ENCODE peak calls at places on chromosomes 11 and 22, in six cellular contexts. G, D, H, Y, N and K are unnamed samples. For H3K9me3 and H3K4me1, the result is how much of the 10 kb centered on the place peaks cover.

GRCh38 chr11:124823512-124824376 is 23.5 kb upstream of the MSANTD2 start:
- DNase-seq in G (no peak), D (peak), H (no peak), Y (no peak), N (no peak), K (no peak)

GRCh38 chr11:41879186-41879738 is 419.8 kb upstream of the LRRC4C start:
- DNase-seq in G (no peak), D (no peak), H (no peak), Y (no peak), N (no peak), K (no peak)

GRCh38 chr11:72493426-72494108 is 59.2 kb upstream of the CLPB start:
- DNase-seq in G (no peak), D (no peak), H (no peak), Y (no peak), N (no peak), K (no peak)

GRCh38 chr22:20211997-20212753 is 55.9 kb downstream of the RTN4R start:
- DNase-seq in G (no peak), D (peak), H (peak), Y (peak), N (peak), K (no peak)

GRCh38 chr11:128527046-128527445 is 60.3 kb downstream of the ETS1 start:
- DNase-seq in G (no peak), D (no peak), H (no peak), Y (no peak), N (no peak), K (no peak)

GRCh38 chr11:94504689-94505293 is 7.5 kb upstream of the C11orf97 start:
- DNase-seq in G (no peak), D (peak), H (peak), Y (peak), N (no peak), K (no peak)

GRCh38 chr11:6353367-6353987 is 33.2 kb upstream of the CAVIN3 start:
- DNase-seq in G (no peak), D (peak), H (peak), Y (peak), N (peak), K (no peak)

GRCh38 chr11:19924321-19925115 is 211.9 kb downstream of the NAV2 start:
- DNase-seq in G (no peak), D (no peak), H (no peak), Y (no peak), N (no peak), K (no peak)

GRCh38 chr22:36564422-36565151 is 35.6 kb upstream of the EIF3D start:
- DNase-seq in G (no peak), D (no peak), H (no peak), Y (no peak), N (no peak), K (no peak)

GRCh38 chr22:28072066-28072465 is 153.0 kb upstream of the PITPNB start:
- DNase-seq in G (no peak), D (no peak), H (peak), Y (no peak), N (no peak), K (no peak)

GRCh38 chr11:120854988-120855387 is 168.9 kb upstream of the TBCEL start:
- DNase-seq in G (no peak), D (no peak), H (no peak), Y (no peak), N (no peak), K (no peak)

GRCh38 chr22:29167032-29167911 is 38.4 kb upstream of the EMID1 start:
- DNase-seq in G (no peak), D (no peak), H (no peak), Y (no peak), N (no peak), K (no peak)

GRCh38 chr22:25067851-25068421 is 115.4 kb downstream of the KIAA1671 start:
- DNase-seq in G (no peak), D (peak), H (no peak), Y (peak), N (no peak), K (peak)

GRCh38 chr11:125638315-125638714 is 13.4 kb downstream of the CHEK1 start:
- DNase-seq in G (no peak), D (peak), H (no peak), Y (no peak), N (no peak), K (no peak)

GRCh38 chr11:36010010-36010740 is 66.3 kb downstream of the LDLRAD3 start:
- DNase-seq in G (no peak), D (no peak), H (peak), Y (no peak), N (no peak), K (no peak)

GRCh38 chr11:45402049-45402630 is 116.0 kb upstream of the SYT13 start:
- DNase-seq in G (no peak), D (no peak), H (no peak), Y (no peak), N (no peak), K (no peak)

GRCh38 chr11:87239001-87239400 is 201.3 kb downstream of the TMEM135 start:
- DNase-seq in G (no peak), D (no peak), H (no peak), Y (no peak), N (no peak), K (no peak)

GRCh38 chr11:93329936-93330445 is 551 bp upstream of the DEUP1 start:
- DNase-seq in G (no peak), D (no peak), H (no peak), Y (peak), N (no peak), K (no peak)

GRCh38 chr11:73426184-73426845 is 50.1 kb downstream of the RELT start:
- DNase-seq in G (no peak), D (no peak), H (peak), Y (no peak), N (no peak), K (no peak)

GRCh38 chr11:96237759-96238158 is 105.2 kb downstream of the MAML2 start:
- DNase-seq in G (no peak), D (no peak), H (no peak), Y (no peak), N (no peak), K (no peak)

GRCh38 chr11:115194798-115195101 is 309.5 kb downstream of the CADM1 start:
- DNase-seq in G (no peak), D (no peak), H (peak), Y (no peak), N (no peak), K (no peak)

GRCh38 chr11:101914349-101914736 is 467 bp upstream of the CEP126 start:
- DNase-seq in G (no peak), D (no peak), H (peak), Y (no peak), N (no peak), K (no peak)

GRCh38 chr22:29003975-29004646 is 57.5 kb downstream of the C22orf31 start:
- DNase-seq in G (no peak), D (no peak), H (no peak), Y (no peak), N (no peak), K (no peak)

GRCh38 chr22:29073618-29074275 is 912 bp downstream of the KREMEN1 start:
- DNase-seq in G (no peak), D (peak), H (no peak), Y (no peak), N (peak), K (no peak)

GRCh38 chr11:75775056-75775455 is 6.5 kb downstream of the DGAT2 start:
- DNase-seq in G (no peak), D (no peak), H (no peak), Y (no peak), N (no peak), K (no peak)

GRCh38 chr11:337711-338110 is 17.1 kb upstream of the IFITM3 start:
- DNase-seq in G (no peak), D (no peak), H (no peak), Y (no peak), N (no peak), K (no peak)

GRCh38 chr11:93542753-93543246 is 391 bp downstream of the SMCO4 start:
- DNase-seq in G (no peak), D (no peak), H (no peak), Y (no peak), N (no peak), K (no peak)

GRCh38 chr11:18789942-18790341 is 1.7 kb downstream of the PTPN5 start:
- DNase-seq in G (no peak), D (no peak), H (no peak), Y (no peak), N (no peak), K (no peak)

GRCh38 chr11:70764356-70764905 is 366.1 kb downstream of the CTTN start:
- DNase-seq in G (no peak), D (no peak), H (no peak), Y (no peak), N (no peak), K (no peak)

GRCh38 chr11:61146413-61146812 is 14.8 kb downstream of the VPS37C start:
- DNase-seq in G (peak), D (no peak), H (no peak), Y (no peak), N (no peak), K (no peak)

GRCh38 chr22:30596886-30597285 is 5.2 kb upstream of the PES1 start:
- DNase-seq in G (no peak), D (no peak), H (no peak), Y (no peak), N (no peak), K (no peak)

GRCh38 chr11:130068546-130068985 is 1.1 kb upstream of the APLP2 start:
- DNase-seq in G (no peak), D (no peak), H (no peak), Y (no peak), N (no peak), K (no peak)

GRCh38 chr11:129815596-129816461 is at the start of gene TMEM45B:
- DNase-seq in G (no peak), D (peak), H (no peak), Y (peak), N (no peak), K (no peak)

GRCh38 chr11:9688716-9689511 is 25.0 kb downstream of the SWAP70 start:
- DNase-seq in G (no peak), D (no peak), H (peak), Y (peak), N (peak), K (no peak)

GRCh38 chr11:109994896-109995295 is 98.3 kb upstream of the ZC3H12C start:
- DNase-seq in G (no peak), D (no peak), H (no peak), Y (peak), N (no peak), K (no peak)

GRCh38 chr11:128965485-128965884 is 22.8 kb upstream of the TP53AIP1 start:
- DNase-seq in G (no peak), D (no peak), H (no peak), Y (no peak), N (no peak), K (no peak)

GRCh38 chr11:57800444-57801184 is 39.0 kb downstream of the CTNND1 start:
- DNase-seq in G (no peak), D (peak), H (peak), Y (peak), N (no peak), K (no peak)

GRCh38 chr11:27242591-27242990 is 120.4 kb downstream of the CCDC34 start:
- DNase-seq in G (no peak), D (no peak), H (peak), Y (no peak), N (no peak), K (no peak)

GRCh38 chr11:67442504-67443398 is 525 bp downstream of the CORO1B start:
- DNase-seq in G (peak), D (no peak), H (no peak), Y (no peak), N (no peak), K (no peak)
- H3K27ac ChIP-seq in G (peak), D (peak), H (peak), Y (peak), N (peak), K (peak)

DNA sequence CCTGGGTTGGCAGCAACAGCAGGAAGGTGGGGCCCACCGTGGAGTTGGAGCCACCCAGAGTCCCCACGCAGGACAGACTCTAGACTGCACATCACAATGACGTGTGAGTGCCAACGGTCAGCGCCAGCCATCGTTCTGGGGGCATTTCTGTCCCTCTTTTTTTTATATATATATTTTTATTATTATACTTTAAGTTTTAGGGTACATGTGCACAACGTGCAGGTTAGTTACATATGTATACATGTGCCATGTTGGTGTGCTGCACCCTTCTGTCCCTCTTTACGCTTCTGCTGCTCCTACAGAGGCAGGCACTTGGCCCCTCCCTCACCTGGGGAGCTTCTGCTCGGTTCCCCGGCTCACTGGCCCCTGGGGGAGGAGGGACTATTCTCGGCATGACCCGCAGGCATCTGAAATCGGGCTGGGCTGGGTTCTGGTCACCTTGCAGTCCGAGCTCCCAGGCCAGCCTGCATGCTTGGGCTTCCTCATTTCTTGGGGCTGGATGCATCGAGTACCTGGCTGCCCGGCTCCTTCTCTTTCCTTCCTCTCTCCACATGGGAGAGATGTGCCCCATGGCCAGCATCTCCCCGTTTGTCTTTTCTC is 787.4 kb downstream of the TBC1D22A start:
- DNase-seq in G (no peak), D (no peak), H (no peak), Y (no peak), N (no peak), K (no peak)
- H3K9me3 ChIP-seq in G (under half), D (under half), H (under half), Y (under half), N (under half), K (under half)

DNA sequence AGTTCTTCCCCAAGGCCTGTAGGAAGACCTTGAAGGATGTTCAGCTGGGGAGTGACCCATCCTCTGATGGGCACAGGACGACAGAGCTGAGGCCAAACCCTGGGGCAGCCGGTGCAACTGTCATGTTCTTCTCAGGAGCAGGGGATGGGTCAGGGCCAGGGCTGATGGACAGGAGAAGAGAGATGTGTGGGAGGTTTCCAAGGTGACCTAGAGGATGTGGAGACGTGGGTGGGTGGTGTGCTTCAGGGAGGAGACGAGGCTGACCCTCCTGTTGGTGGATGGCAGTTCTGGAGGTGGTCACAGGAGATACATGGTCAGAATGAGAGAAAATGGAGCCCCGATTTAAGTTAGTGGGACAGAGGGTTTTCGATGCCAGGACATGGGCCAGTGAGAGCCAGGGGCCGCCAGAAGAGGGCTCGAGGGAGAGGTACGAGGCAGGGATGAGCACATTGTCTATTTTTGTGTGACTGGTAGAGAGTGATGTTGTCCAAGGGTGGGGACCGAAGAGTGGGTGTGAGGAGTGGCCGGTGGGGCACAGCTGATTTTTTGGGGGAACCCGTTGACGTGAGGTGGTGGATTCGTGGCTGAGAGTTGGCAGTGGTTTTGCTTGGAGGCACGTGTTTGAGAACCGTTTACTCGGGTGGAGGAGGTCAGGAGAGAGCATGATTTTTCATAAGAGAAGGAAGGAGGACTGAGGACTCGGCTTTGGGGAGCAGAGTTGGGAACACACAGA is 14.6 kb downstream of the TBC1D22A start:
- DNase-seq in G (no peak), D (no peak), H (no peak), Y (no peak), N (no peak), K (no peak)
- H3K4me1 ChIP-seq in G (under half), D (under half), H (under half), Y (under half), N (under half), K (under half)

GRCh38 chr22:38444783-38445182 is 10.2 kb downstream of the KCNJ4 start:
- DNase-seq in G (no peak), D (no peak), H (no peak), Y (no peak), N (no peak), K (no peak)
- H3K27ac ChIP-seq in G (no peak), D (no peak), H (no peak), Y (no peak), N (peak), K (no peak)

GRCh38 chr22:48696371-48696770 is 1131.3 kb downstream of the BRD1 start:
- DNase-seq in G (no peak), D (no peak), H (no peak), Y (no peak), N (no peak), K (no peak)
- H3K9me3 ChIP-seq in G (under half), D (under half), H (half or more), Y (under half), N (under half), K (under half)